ENCODE peak calls at places on chromosomes 16 and 17, in eight cellular contexts. One of them, this sample, is unnamed.

GRCh38 chr17:64216030-64216384 is 47.1 kb downstream of the TEX2 start:
- DNase-seq in astrocyte of the spinal cord: peak; percentile 66
- DNase-seq in endodermal cell: no peak
- DNase-seq in upper lobe of right lung: no peak
- DNase-seq in sigmoid colon: no peak
- DNase-seq in bronchial epithelial cell: no peak
- DNase-seq in GM12864: no peak
- DNase-seq in progenitor cell of endocrine pancreas: no peak
- DNase-seq in this sample: no peak

GRCh38 chr16:81036751-81037350 is 1.2 kb downstream of the ATMIN start:
- DNase-seq in sigmoid colon: no peak
- DNase-seq in bronchial epithelial cell: peak; percentile 34
- DNase-seq in GM12864: no peak
- DNase-seq in progenitor cell of endocrine pancreas: no peak
- DNase-seq in endodermal cell: no peak
- DNase-seq in astrocyte of the spinal cord: no peak
- DNase-seq in upper lobe of right lung: no peak
- DNase-seq in this sample: no peak

GRCh38 chr17:16001498-16001897 is 1.9 kb downstream of the TTC19 start:
- DNase-seq in upper lobe of right lung: no peak
- DNase-seq in bronchial epithelial cell: peak; percentile 34
- DNase-seq in GM12864: no peak
- DNase-seq in progenitor cell of endocrine pancreas: no peak
- DNase-seq in astrocyte of the spinal cord: no peak
- DNase-seq in sigmoid colon: no peak
- DNase-seq in endodermal cell: no peak
- DNase-seq in this sample: peak; percentile 11

GRCh38 chr17:27805520-27806146 is 5.3 kb upstream of the NOS2 start:
- DNase-seq in bronchial epithelial cell: peak; percentile 77
- DNase-seq in endodermal cell: peak; percentile 98
- DNase-seq in astrocyte of the spinal cord: peak; percentile 85
- DNase-seq in sigmoid colon: peak; percentile 89
- DNase-seq in progenitor cell of endocrine pancreas: peak; percentile 83
- DNase-seq in GM12864: peak; percentile 84
- DNase-seq in upper lobe of right lung: peak; percentile 82
- DNase-seq in this sample: peak; percentile 89

GRCh38 chr17:8060274-8060673 is 21.4 kb downstream of the ALOX15B start:
- DNase-seq in upper lobe of right lung: peak; percentile 45
- DNase-seq in progenitor cell of endocrine pancreas: peak; percentile 45
- DNase-seq in endodermal cell: peak; percentile 90
- DNase-seq in bronchial epithelial cell: peak; percentile 57
- DNase-seq in GM12864: peak; percentile 39
- DNase-seq in sigmoid colon: peak; percentile 65
- DNase-seq in astrocyte of the spinal cord: peak; percentile 66
- DNase-seq in this sample: peak; percentile 72

GRCh38 chr16:6969594-6969993 is 363.1 kb upstream of the RBFOX1 start:
- DNase-seq in GM12864: no peak
- DNase-seq in sigmoid colon: no peak
- DNase-seq in bronchial epithelial cell: no peak
- DNase-seq in astrocyte of the spinal cord: no peak
- DNase-seq in upper lobe of right lung: no peak
- DNase-seq in progenitor cell of endocrine pancreas: no peak
- DNase-seq in endodermal cell: peak; percentile 63
- DNase-seq in this sample: no peak

GRCh38 chr16:53341787-53342186 is 92.5 kb upstream of the RBL2 start:
- DNase-seq in progenitor cell of endocrine pancreas: no peak
- DNase-seq in sigmoid colon: no peak
- DNase-seq in upper lobe of right lung: no peak
- DNase-seq in GM12864: no peak
- DNase-seq in bronchial epithelial cell: no peak
- DNase-seq in astrocyte of the spinal cord: no peak
- DNase-seq in endodermal cell: no peak
- DNase-seq in this sample: peak; percentile 58

GRCh38 chr16:64705443-64705842 is 416.4 kb downstream of the CDH11 start:
- DNase-seq in GM12864: no peak
- DNase-seq in sigmoid colon: no peak
- DNase-seq in upper lobe of right lung: no peak
- DNase-seq in bronchial epithelial cell: no peak
- DNase-seq in astrocyte of the spinal cord: peak; percentile 16
- DNase-seq in endodermal cell: no peak
- DNase-seq in progenitor cell of endocrine pancreas: no peak
- DNase-seq in this sample: no peak

GRCh38 chr16:30802971-30803370 is 16.0 kb upstream of the ZNF629 start:
- DNase-seq in bronchial epithelial cell: no peak
- DNase-seq in progenitor cell of endocrine pancreas: no peak
- DNase-seq in sigmoid colon: no peak
- DNase-seq in astrocyte of the spinal cord: no peak
- DNase-seq in GM12864: no peak
- DNase-seq in endodermal cell: no peak
- DNase-seq in upper lobe of right lung: no peak
- DNase-seq in this sample: no peak

GRCh38 chr17:15197229-15197628 is 67.9 kb downstream of the PMP22 start:
- DNase-seq in progenitor cell of endocrine pancreas: no peak
- DNase-seq in endodermal cell: no peak
- DNase-seq in upper lobe of right lung: no peak
- DNase-seq in GM12864: no peak
- DNase-seq in sigmoid colon: no peak
- DNase-seq in astrocyte of the spinal cord: no peak
- DNase-seq in bronchial epithelial cell: no peak
- DNase-seq in this sample: no peak

GRCh38 chr17:57925361-57925990 is 29.7 kb downstream of the CUEDC1 start:
- DNase-seq in astrocyte of the spinal cord: no peak
- DNase-seq in endodermal cell: peak; percentile 71
- DNase-seq in bronchial epithelial cell: no peak
- DNase-seq in progenitor cell of endocrine pancreas: no peak
- DNase-seq in upper lobe of right lung: no peak
- DNase-seq in GM12864: no peak
- DNase-seq in sigmoid colon: no peak
- DNase-seq in this sample: no peak

GRCh38 chr17:160336-160735 is 21.1 kb downstream of the DOC2B start:
- DNase-seq in endodermal cell: no peak
- DNase-seq in GM12864: no peak
- DNase-seq in upper lobe of right lung: peak; percentile 52
- DNase-seq in astrocyte of the spinal cord: no peak
- DNase-seq in bronchial epithelial cell: no peak
- DNase-seq in sigmoid colon: no peak
- DNase-seq in progenitor cell of endocrine pancreas: no peak
- DNase-seq in this sample: no peak

GRCh38 chr17:82648761-82649474 is 674 bp upstream of the WDR45B start:
- DNase-seq in bronchial epithelial cell: no peak
- DNase-seq in progenitor cell of endocrine pancreas: peak; percentile 31
- DNase-seq in endodermal cell: no peak
- DNase-seq in sigmoid colon: peak; percentile 87
- DNase-seq in GM12864: no peak
- DNase-seq in upper lobe of right lung: peak; percentile 82
- DNase-seq in astrocyte of the spinal cord: no peak
- DNase-seq in this sample: peak; percentile 56

GRCh38 chr17:55659661-55660060 is 63.0 kb downstream of the TMEM100 start:
- DNase-seq in bronchial epithelial cell: no peak
- DNase-seq in upper lobe of right lung: no peak
- DNase-seq in GM12864: no peak
- DNase-seq in astrocyte of the spinal cord: no peak
- DNase-seq in endodermal cell: no peak
- DNase-seq in sigmoid colon: no peak
- DNase-seq in progenitor cell of endocrine pancreas: no peak
- DNase-seq in this sample: no peak

GRCh38 chr17:81066072-81066471 is 31.1 kb downstream of the BAIAP2 start:
- DNase-seq in progenitor cell of endocrine pancreas: no peak
- DNase-seq in GM12864: no peak
- DNase-seq in upper lobe of right lung: no peak
- DNase-seq in bronchial epithelial cell: peak; percentile 72
- DNase-seq in sigmoid colon: no peak
- DNase-seq in endodermal cell: no peak
- DNase-seq in astrocyte of the spinal cord: no peak
- DNase-seq in this sample: no peak

GRCh38 chr16:1794221-1794871 is 841 bp upstream of the IGFALS start:
- DNase-seq in bronchial epithelial cell: no peak
- DNase-seq in GM12864: no peak
- DNase-seq in upper lobe of right lung: peak; percentile 82
- DNase-seq in sigmoid colon: peak; percentile 62
- DNase-seq in astrocyte of the spinal cord: no peak
- DNase-seq in endodermal cell: peak; percentile 40
- DNase-seq in progenitor cell of endocrine pancreas: peak; percentile 33
- DNase-seq in this sample: no peak

GRCh38 chr16:13098536-13098935 is 197.1 kb downstream of the SHISA9 start:
- DNase-seq in sigmoid colon: no peak
- DNase-seq in GM12864: no peak
- DNase-seq in upper lobe of right lung: no peak
- DNase-seq in endodermal cell: no peak
- DNase-seq in bronchial epithelial cell: no peak
- DNase-seq in progenitor cell of endocrine pancreas: no peak
- DNase-seq in astrocyte of the spinal cord: no peak
- DNase-seq in this sample: no peak

GRCh38 chr16:84942786-84943185 is 68.5 kb downstream of the ZDHHC7 start:
- DNase-seq in GM12864: no peak
- DNase-seq in progenitor cell of endocrine pancreas: no peak
- DNase-seq in upper lobe of right lung: no peak
- DNase-seq in sigmoid colon: no peak
- DNase-seq in bronchial epithelial cell: no peak
- DNase-seq in endodermal cell: no peak
- DNase-seq in astrocyte of the spinal cord: no peak
- DNase-seq in this sample: no peak

GRCh38 chr16:84941916-84942315 is 69.4 kb downstream of the ZDHHC7 start:
- DNase-seq in GM12864: no peak
- DNase-seq in astrocyte of the spinal cord: no peak
- DNase-seq in progenitor cell of endocrine pancreas: no peak
- DNase-seq in sigmoid colon: no peak
- DNase-seq in bronchial epithelial cell: no peak
- DNase-seq in upper lobe of right lung: no peak
- DNase-seq in endodermal cell: no peak
- DNase-seq in this sample: no peak

GRCh38 chr16:84937196-84937935 is 74.0 kb downstream of the ZDHHC7 start:
- DNase-seq in progenitor cell of endocrine pancreas: no peak
- DNase-seq in GM12864: no peak
- DNase-seq in sigmoid colon: no peak
- DNase-seq in bronchial epithelial cell: peak; percentile 78
- DNase-seq in endodermal cell: no peak
- DNase-seq in astrocyte of the spinal cord: no peak
- DNase-seq in upper lobe of right lung: no peak
- DNase-seq in this sample: no peak

GRCh38 chr16:84943620-84944019 is 67.7 kb downstream of the ZDHHC7 start:
- DNase-seq in astrocyte of the spinal cord: no peak
- DNase-seq in sigmoid colon: no peak
- DNase-seq in progenitor cell of endocrine pancreas: no peak
- DNase-seq in bronchial epithelial cell: no peak
- DNase-seq in GM12864: no peak
- DNase-seq in upper lobe of right lung: no peak
- DNase-seq in endodermal cell: no peak
- DNase-seq in this sample: no peak

GRCh38 chr16:84940670-84941551 is 70.4 kb downstream of the ZDHHC7 start:
- DNase-seq in GM12864: no peak
- DNase-seq in upper lobe of right lung: peak; percentile 59
- DNase-seq in progenitor cell of endocrine pancreas: no peak
- DNase-seq in bronchial epithelial cell: no peak
- DNase-seq in astrocyte of the spinal cord: no peak
- DNase-seq in sigmoid colon: peak; percentile 84
- DNase-seq in endodermal cell: no peak
- DNase-seq in this sample: no peak
- TF ChIP-seq CTCF in GM12864: no peak
- TF ChIP-seq CTCF in upper lobe of right lung: no peak
- TF ChIP-seq CTCF in progenitor cell of endocrine pancreas: no peak
- TF ChIP-seq CTCF in bronchial epithelial cell: no peak
- TF ChIP-seq CTCF in astrocyte of the spinal cord: no peak
- TF ChIP-seq CTCF in sigmoid colon: no peak
- TF ChIP-seq CTCF in endodermal cell: no peak
- TF ChIP-seq CTCF in this sample: no peak

DNA sequence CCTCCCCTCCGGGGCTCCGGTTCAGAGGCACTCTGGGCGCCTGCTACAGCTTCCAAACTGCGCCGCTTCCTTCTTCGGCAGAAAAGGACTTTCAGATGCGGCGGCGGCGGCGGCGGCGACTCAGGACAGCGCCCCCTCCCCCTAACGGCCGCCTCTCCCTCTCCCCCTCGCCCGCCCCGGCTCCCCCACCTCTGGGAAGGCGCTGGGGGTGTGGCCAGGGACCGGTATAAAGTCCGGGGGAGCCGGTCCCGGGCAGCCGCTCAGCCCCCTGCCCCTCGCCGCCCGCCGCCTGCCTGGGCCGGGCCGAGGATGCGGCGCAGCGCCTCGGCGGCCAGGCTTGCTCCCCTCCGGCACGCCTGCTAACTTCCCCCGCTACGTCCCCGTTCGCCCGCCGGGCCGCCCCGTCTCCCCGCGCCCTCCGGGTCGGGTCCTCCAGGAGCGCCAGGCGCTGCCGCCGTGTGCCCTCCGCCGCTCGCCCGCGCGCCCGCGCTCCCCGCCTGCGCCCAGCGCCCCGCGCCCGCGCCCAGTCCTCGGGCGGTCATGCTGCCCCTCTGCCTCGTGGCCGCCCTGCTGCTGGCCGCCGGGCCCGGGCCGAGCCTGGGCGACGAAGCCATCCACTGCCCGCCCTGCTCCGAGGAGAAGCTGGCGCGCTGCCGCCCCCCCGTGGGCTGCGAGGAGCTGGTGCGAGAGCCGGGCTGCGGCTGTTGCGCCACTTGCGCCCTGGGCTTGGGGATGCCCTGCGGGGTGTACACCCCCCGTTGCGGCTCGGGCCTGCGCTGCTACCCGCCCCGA is at the start of gene IGFBP4:
- DNase-seq in progenitor cell of endocrine pancreas: peak; percentile 63
- DNase-seq in upper lobe of right lung: peak; percentile 93
- DNase-seq in sigmoid colon: peak; percentile 94
- DNase-seq in astrocyte of the spinal cord: peak; percentile 76
- DNase-seq in bronchial epithelial cell: peak; percentile 37
- DNase-seq in endodermal cell: peak; percentile 95
- DNase-seq in GM12864: peak; percentile 18
- DNase-seq in this sample: peak; percentile 76
- TF ChIP-seq CTCF in progenitor cell of endocrine pancreas: peak; percentile 55
- TF ChIP-seq CTCF in upper lobe of right lung: peak; percentile 42
- TF ChIP-seq CTCF in sigmoid colon: peak; percentile 16
- TF ChIP-seq CTCF in astrocyte of the spinal cord: peak; percentile 19
- TF ChIP-seq CTCF in bronchial epithelial cell: peak; percentile 72
- TF ChIP-seq CTCF in endodermal cell: peak; percentile 44
- TF ChIP-seq CTCF in GM12864: peak; percentile 55
- TF ChIP-seq CTCF in this sample: peak; percentile 70

DNA sequence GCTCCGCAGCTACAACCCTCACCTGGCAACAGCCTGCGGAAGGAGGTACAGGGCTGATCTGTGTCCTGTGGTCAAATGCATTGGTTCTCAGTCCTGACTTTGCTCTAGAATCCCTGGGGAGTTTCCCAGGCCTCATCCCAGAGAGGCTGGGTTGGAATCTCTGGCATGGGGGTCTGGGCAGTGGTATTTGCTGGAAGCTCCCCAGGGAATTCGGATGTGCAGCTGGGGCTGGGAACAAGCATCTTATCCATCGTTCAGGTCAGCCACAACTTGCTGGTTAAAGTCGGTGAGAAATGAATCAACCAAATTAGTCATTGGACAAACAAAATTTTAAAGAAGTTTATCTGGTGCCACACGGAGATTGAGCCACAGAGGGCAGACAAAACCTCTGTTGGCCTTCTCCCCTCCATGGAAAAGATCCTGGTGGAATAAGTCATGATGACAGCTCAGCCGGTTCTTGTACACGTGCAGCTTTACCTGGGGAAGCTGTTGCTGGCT is 231.2 kb downstream of the FOXL1 start:
- DNase-seq in endodermal cell: peak; percentile 62
- DNase-seq in sigmoid colon: no peak
- DNase-seq in astrocyte of the spinal cord: peak; percentile 94
- DNase-seq in GM12864: no peak
- DNase-seq in bronchial epithelial cell: peak; percentile 91
- DNase-seq in progenitor cell of endocrine pancreas: no peak
- DNase-seq in upper lobe of right lung: no peak
- DNase-seq in this sample: no peak
- TF ChIP-seq CTCF in endodermal cell: no peak
- TF ChIP-seq CTCF in sigmoid colon: no peak
- TF ChIP-seq CTCF in astrocyte of the spinal cord: peak; percentile 14
- TF ChIP-seq CTCF in GM12864: no peak
- TF ChIP-seq CTCF in bronchial epithelial cell: peak; percentile 22
- TF ChIP-seq CTCF in progenitor cell of endocrine pancreas: no peak
- TF ChIP-seq CTCF in upper lobe of right lung: no peak
- TF ChIP-seq CTCF in this sample: no peak

GRCh38 chr17:44376124-44376523 is 12.5 kb upstream of the FAM171A2 start:
- DNase-seq in progenitor cell of endocrine pancreas: no peak
- DNase-seq in bronchial epithelial cell: no peak
- DNase-seq in endodermal cell: peak; percentile 95
- DNase-seq in sigmoid colon: peak; percentile 70
- DNase-seq in astrocyte of the spinal cord: no peak
- DNase-seq in upper lobe of right lung: no peak
- DNase-seq in GM12864: no peak
- DNase-seq in this sample: peak; percentile 58
- TF ChIP-seq CTCF in progenitor cell of endocrine pancreas: peak; percentile 52
- TF ChIP-seq CTCF in bronchial epithelial cell: peak; percentile 62
- TF ChIP-seq CTCF in endodermal cell: peak; percentile 80
- TF ChIP-seq CTCF in sigmoid colon: no peak
- TF ChIP-seq CTCF in astrocyte of the spinal cord: peak; percentile 49
- TF ChIP-seq CTCF in upper lobe of right lung: peak; percentile 38
- TF ChIP-seq CTCF in GM12864: peak; percentile 75
- TF ChIP-seq CTCF in this sample: peak; percentile 49

This sample was measured in activated CD8-positive, alpha-beta T cell treated with anti-CD3 and anti-CD28 coated beads for 36 hours.